ENCODE peak calls at places on chromosomes 11 and 22, in ten cellular contexts. N is Right ventricle myocardium superior; Q is AG04450; W is GM12865; M is activated gamma-delta T cell treated with anti-CD3 and anti-CD28 coated beads, Interleukin-2, amount 50 U/mL, for 16 hours; Y is NCI-H2081; G is fibroblast of mammary gland; I is fibroblast of pulmonary artery; S is AML-193; F is ascending aorta. P is an unnamed sample.

GRCh38 chr11:123174196-123175183 is 20.6 kb downstream of the CLMP start:
- DNase-seq in S (no peak), N (peak; percentile 52), G (peak; percentile 99), F (peak; percentile 79), W (no peak), Q (peak; percentile 96), I (peak; percentile 97), M (no peak), Y (no peak), P (no peak)

GRCh38 chr11:58787903-58788302 is 56.2 kb upstream of the GLYAT start:
- DNase-seq in F (no peak), Q (no peak), G (peak; percentile 78), W (no peak), N (no peak), I (no peak), S (no peak), M (no peak), Y (no peak), P (no peak)

GRCh38 chr11:122523841-122524531 is 131.5 kb upstream of the UBASH3B start:
- DNase-seq in N (no peak), W (no peak), F (no peak), G (no peak), M (no peak), Y (peak; percentile 26), Q (no peak), I (no peak), S (no peak), P (no peak)

GRCh38 chr11:66432597-66432996 is 6.1 kb downstream of the MRPL11 start:
- DNase-seq in S (peak; percentile 43), M (no peak), F (no peak), Y (no peak), W (no peak), Q (no peak), N (no peak), G (no peak), I (no peak), P (no peak)

GRCh38 chr11:112421854-112422253 is 161.2 kb upstream of the PLET1 start:
- DNase-seq in Y (no peak), G (no peak), M (no peak), S (no peak), N (no peak), Q (no peak), W (no peak), I (no peak), F (no peak), P (no peak)

GRCh38 chr11:28245131-28245530 is 136.9 kb downstream of the METTL15 start:
- DNase-seq in G (peak; percentile 28), N (no peak), Y (no peak), F (no peak), Q (no peak), I (no peak), S (no peak), W (no peak), M (no peak), P (no peak)

GRCh38 chr11:608751-609354 is 6.9 kb downstream of the IRF7 start:
- DNase-seq in W (no peak), G (no peak), I (no peak), N (no peak), Y (no peak), F (no peak), Q (no peak), M (no peak), S (no peak), P (no peak)

GRCh38 chr22:48594757-48595510 is 1232.7 kb downstream of the BRD1 start:
- DNase-seq in M (no peak), Y (no peak), W (no peak), I (no peak), S (no peak), N (peak; percentile 31), G (no peak), Q (no peak), F (no peak), P (peak; percentile 57)

GRCh38 chr11:121441533-121441932 is 10.6 kb upstream of the SORL1 start:
- DNase-seq in I (no peak), N (no peak), S (no peak), G (no peak), F (no peak), Y (no peak), W (no peak), M (no peak), Q (no peak), P (no peak)

GRCh38 chr11:64447717-64448598 is 89.0 kb downstream of the RPS6KA4 start:
- DNase-seq in Q (no peak), Y (no peak), W (peak; percentile 42), F (peak; percentile 82), I (peak; percentile 7), S (peak; percentile 23), M (no peak), N (peak; percentile 64), G (no peak), P (no peak)

GRCh38 chr11:65554842-65555395 is 3.2 kb downstream of the LTBP3 start:
- DNase-seq in G (no peak), W (no peak), M (no peak), Y (no peak), S (no peak), Q (no peak), I (no peak), F (no peak), N (no peak), P (no peak)

GRCh38 chr11:116615211-116615865 is 157.4 kb downstream of the BUD13 start:
- DNase-seq in Q (no peak), I (no peak), S (no peak), W (no peak), M (no peak), F (peak; percentile 25), G (no peak), N (no peak), Y (no peak), P (no peak)

GRCh38 chr22:23182289-23183106 is 2.2 kb downstream of the BCR start:
- DNase-seq in Y (peak; percentile 39), Q (no peak), F (no peak), N (no peak), S (no peak), M (no peak), I (no peak), W (peak; percentile 67), G (no peak), P (peak; percentile 9)

GRCh38 chr11:99509863-99510262 is 489.1 kb downstream of the CNTN5 start:
- DNase-seq in M (no peak), I (no peak), G (no peak), S (no peak), N (no peak), Y (no peak), F (no peak), Q (no peak), W (no peak), P (no peak)

GRCh38 chr11:34044664-34045485 is 6.7 kb upstream of the CAPRIN1 start:
- DNase-seq in G (peak; percentile 93), I (peak; percentile 72), Y (no peak), F (peak; percentile 69), W (no peak), Q (no peak), S (peak; percentile 62), M (no peak), N (no peak), P (no peak)

GRCh38 chr11:5808500-5809121 is at the start of gene OR52N2:
- DNase-seq in W (peak; percentile 81), Y (peak; percentile 66), N (peak; percentile 59), Q (peak; percentile 43), F (peak; percentile 79), M (peak; percentile 55), I (peak; percentile 81), S (peak; percentile 75), G (peak; percentile 72), P (peak; percentile 53)

GRCh38 chr11:132779487-132779886 is 752.8 kb downstream of the OPCML start:
- DNase-seq in G (no peak), N (no peak), W (no peak), S (no peak), I (no peak), M (no peak), Y (no peak), Q (no peak), F (no peak), P (no peak)

GRCh38 chr22:44710474-44711235 is 8.7 kb downstream of the PRR5 start:
- DNase-seq in N (no peak), Y (peak; percentile 28), F (no peak), G (no peak), Q (no peak), I (no peak), S (no peak), M (peak; percentile 32), W (peak; percentile 37), P (no peak)

GRCh38 chr22:17706451-17706900 is 67.8 kb downstream of the BID start:
- DNase-seq in F (peak; percentile 76), W (peak; percentile 88), N (no peak), S (peak; percentile 79), Y (no peak), G (peak; percentile 96), I (peak; percentile 94), Q (peak; percentile 65), M (peak; percentile 2), P (no peak)

GRCh38 chr11:78138281-78138680 is 1.1 kb downstream of the ALG8 start:
- DNase-seq in Y (no peak), F (no peak), S (no peak), W (no peak), I (no peak), M (no peak), G (no peak), Q (no peak), N (no peak), P (no peak)

GRCh38 chr22:40394607-40395006 is 24.2 kb downstream of the SGSM3 start:
- DNase-seq in Q (no peak), I (no peak), G (no peak), S (no peak), N (no peak), Y (no peak), M (no peak), W (no peak), F (no peak), P (no peak)

GRCh38 chr11:27118371-27118770 is 77.8 kb downstream of the BBOX1 start:
- DNase-seq in N (no peak), Y (no peak), G (peak; percentile 37), F (no peak), Q (no peak), S (no peak), I (peak; percentile 10), M (no peak), W (no peak), P (no peak)

GRCh38 chr11:114562166-114562916 is 2.7 kb upstream of the NXPE1 start:
- DNase-seq in N (no peak), Q (no peak), W (no peak), F (no peak), Y (no peak), S (no peak), I (peak; percentile 58), M (no peak), G (peak; percentile 40), P (no peak)

GRCh38 chr11:32529994-32530588 is 53.5 kb upstream of the EIF3M start:
- DNase-seq in G (no peak), W (peak; percentile 77), Y (no peak), F (no peak), N (no peak), M (no peak), S (no peak), Q (no peak), I (no peak), P (no peak)

GRCh38 chr11:43408277-43408676 is 49.6 kb downstream of the TTC17 start:
- DNase-seq in W (no peak), Q (no peak), I (no peak), S (no peak), G (no peak), Y (no peak), M (no peak), N (no peak), F (no peak), P (no peak)

GRCh38 chr22:24216541-24217209 is 28.2 kb downstream of the GGT5 start:
- DNase-seq in W (peak; percentile 23), Q (no peak), I (no peak), G (no peak), S (no peak), Y (no peak), F (no peak), N (no peak), M (no peak), P (peak; percentile 17)

GRCh38 chr22:38284042-38284402 is 11.2 kb upstream of the TMEM184B start:
- DNase-seq in Q (peak; percentile 82), I (peak; percentile 79), N (no peak), M (no peak), Y (no peak), W (no peak), F (peak; percentile 92), G (peak; percentile 99), S (no peak), P (no peak)

GRCh38 chr22:33593818-33594217 is 326.5 kb downstream of the LARGE1 start:
- DNase-seq in Y (no peak), W (no peak), Q (no peak), M (no peak), N (no peak), F (no peak), S (no peak), G (no peak), I (no peak), P (no peak)